ENCODE peak calls at places on chromosome 1, in ten cellular contexts. One of them, this sample, is unnamed.
A peak's percentile ranks its signal among the peaks of the same experiment; 100 is the strongest.

GRCh38 chr1:29500041-29500440 is 263.7 kb downstream of the PTPRU start:
- DNase-seq in pancreas: no peak
- DNase-seq in CD8-positive, alpha-beta T cell: no peak
- DNase-seq in breast epithelium: no peak
- DNase-seq in ovary: no peak
- DNase-seq in brain microvascular endothelial cell: no peak
- DNase-seq in fibroblast of lung: no peak
- DNase-seq in upper lobe of left lung: no peak
- DNase-seq in GM23338: no peak
- DNase-seq in tibial nerve: no peak
- DNase-seq in this sample: no peak

GRCh38 chr1:199242601-199243000 is 603.8 kb downstream of the PTPRC start:
- DNase-seq in upper lobe of left lung: no peak
- DNase-seq in pancreas: no peak
- DNase-seq in CD8-positive, alpha-beta T cell: no peak
- DNase-seq in breast epithelium: no peak
- DNase-seq in fibroblast of lung: no peak
- DNase-seq in GM23338: no peak
- DNase-seq in tibial nerve: no peak
- DNase-seq in ovary: no peak
- DNase-seq in brain microvascular endothelial cell: no peak
- DNase-seq in this sample: no peak

GRCh38 chr1:168266644-168267186 is 14.0 kb upstream of the TBX19 start:
- DNase-seq in ovary: no peak
- DNase-seq in upper lobe of left lung: no peak
- DNase-seq in breast epithelium: no peak
- DNase-seq in pancreas: no peak
- DNase-seq in brain microvascular endothelial cell: no peak
- DNase-seq in fibroblast of lung: no peak
- DNase-seq in tibial nerve: no peak
- DNase-seq in CD8-positive, alpha-beta T cell: no peak
- DNase-seq in GM23338: no peak
- DNase-seq in this sample: no peak

GRCh38 chr1:220685879-220686278 is 4.3 kb upstream of the C1orf115 start:
- DNase-seq in breast epithelium: no peak
- DNase-seq in brain microvascular endothelial cell: no peak
- DNase-seq in ovary: no peak
- DNase-seq in tibial nerve: no peak
- DNase-seq in upper lobe of left lung: no peak
- DNase-seq in CD8-positive, alpha-beta T cell: no peak
- DNase-seq in GM23338: peak; percentile 66
- DNase-seq in fibroblast of lung: no peak
- DNase-seq in pancreas: no peak
- DNase-seq in this sample: no peak

GRCh38 chr1:17851075-17851474 is 95.9 kb downstream of the ACTL8 start:
- DNase-seq in breast epithelium: no peak
- DNase-seq in pancreas: no peak
- DNase-seq in upper lobe of left lung: no peak
- DNase-seq in brain microvascular endothelial cell: no peak
- DNase-seq in ovary: no peak
- DNase-seq in tibial nerve: no peak
- DNase-seq in GM23338: no peak
- DNase-seq in CD8-positive, alpha-beta T cell: no peak
- DNase-seq in fibroblast of lung: no peak
- DNase-seq in this sample: no peak

GRCh38 chr1:9235123-9235513 is 544 bp downstream of the H6PD start:
- DNase-seq in brain microvascular endothelial cell: peak; percentile 47
- DNase-seq in fibroblast of lung: peak; percentile 56
- DNase-seq in GM23338: peak; percentile 71
- DNase-seq in upper lobe of left lung: peak; percentile 38
- DNase-seq in tibial nerve: peak; percentile 41
- DNase-seq in ovary: peak; percentile 57
- DNase-seq in breast epithelium: no peak
- DNase-seq in pancreas: no peak
- DNase-seq in CD8-positive, alpha-beta T cell: no peak
- DNase-seq in this sample: no peak

GRCh38 chr1:232657426-232657825 is 27.5 kb upstream of the SIPA1L2 start:
- DNase-seq in upper lobe of left lung: no peak
- DNase-seq in brain microvascular endothelial cell: no peak
- DNase-seq in pancreas: no peak
- DNase-seq in ovary: no peak
- DNase-seq in CD8-positive, alpha-beta T cell: no peak
- DNase-seq in fibroblast of lung: no peak
- DNase-seq in GM23338: no peak
- DNase-seq in breast epithelium: no peak
- DNase-seq in tibial nerve: no peak
- DNase-seq in this sample: no peak

GRCh38 chr1:29633271-29633615 is 396.9 kb downstream of the PTPRU start:
- DNase-seq in breast epithelium: no peak
- DNase-seq in GM23338: no peak
- DNase-seq in fibroblast of lung: no peak
- DNase-seq in pancreas: no peak
- DNase-seq in tibial nerve: no peak
- DNase-seq in brain microvascular endothelial cell: no peak
- DNase-seq in ovary: no peak
- DNase-seq in CD8-positive, alpha-beta T cell: no peak
- DNase-seq in upper lobe of left lung: no peak
- DNase-seq in this sample: no peak

GRCh38 chr1:88678405-88678804 is 5.7 kb upstream of the PKN2 start:
- DNase-seq in CD8-positive, alpha-beta T cell: no peak
- DNase-seq in pancreas: no peak
- DNase-seq in ovary: no peak
- DNase-seq in brain microvascular endothelial cell: no peak
- DNase-seq in upper lobe of left lung: no peak
- DNase-seq in GM23338: no peak
- DNase-seq in fibroblast of lung: no peak
- DNase-seq in tibial nerve: no peak
- DNase-seq in breast epithelium: no peak
- DNase-seq in this sample: no peak

GRCh38 chr1:227785094-227785811 is 30.2 kb upstream of the PRSS38 start:
- DNase-seq in fibroblast of lung: no peak
- DNase-seq in GM23338: no peak
- DNase-seq in CD8-positive, alpha-beta T cell: no peak
- DNase-seq in breast epithelium: peak; percentile 14
- DNase-seq in upper lobe of left lung: no peak
- DNase-seq in ovary: no peak
- DNase-seq in tibial nerve: no peak
- DNase-seq in brain microvascular endothelial cell: no peak
- DNase-seq in pancreas: no peak
- DNase-seq in this sample: no peak

GRCh38 chr1:245687636-245688535 is 533.1 kb downstream of the KIF26B start:
- DNase-seq in ovary: no peak
- DNase-seq in upper lobe of left lung: no peak
- DNase-seq in breast epithelium: no peak
- DNase-seq in tibial nerve: no peak
- DNase-seq in pancreas: no peak
- DNase-seq in fibroblast of lung: peak; percentile 36
- DNase-seq in CD8-positive, alpha-beta T cell: no peak
- DNase-seq in brain microvascular endothelial cell: no peak
- DNase-seq in GM23338: peak; percentile 69
- DNase-seq in this sample: no peak

GRCh38 chr1:20786310-20787099 is 602 bp downstream of the HP1BP3 start:
- DNase-seq in ovary: peak; percentile 95
- DNase-seq in brain microvascular endothelial cell: peak; percentile 86
- DNase-seq in GM23338: peak; percentile 97
- DNase-seq in pancreas: peak; percentile 96
- DNase-seq in upper lobe of left lung: peak; percentile 95
- DNase-seq in CD8-positive, alpha-beta T cell: peak; percentile 94
- DNase-seq in breast epithelium: peak; percentile 88
- DNase-seq in fibroblast of lung: peak; percentile 94
- DNase-seq in tibial nerve: peak; percentile 85
- DNase-seq in this sample: peak; percentile 98

GRCh38 chr1:196890668-196891067 is 2.8 kb downstream of the CFHR4 start:
- DNase-seq in CD8-positive, alpha-beta T cell: no peak
- DNase-seq in brain microvascular endothelial cell: no peak
- DNase-seq in breast epithelium: no peak
- DNase-seq in pancreas: no peak
- DNase-seq in GM23338: no peak
- DNase-seq in tibial nerve: no peak
- DNase-seq in upper lobe of left lung: no peak
- DNase-seq in ovary: no peak
- DNase-seq in fibroblast of lung: no peak
- DNase-seq in this sample: no peak
- H3K4me3 ChIP-seq in CD8-positive, alpha-beta T cell: no peak overlapping the region
- H3K4me3 ChIP-seq in brain microvascular endothelial cell: no peak overlapping the region
- H3K4me3 ChIP-seq in breast epithelium: no peak overlapping the region
- H3K4me3 ChIP-seq in pancreas: no peak overlapping the region
- H3K4me3 ChIP-seq in GM23338: no peak overlapping the region
- H3K4me3 ChIP-seq in tibial nerve: no peak overlapping the region
- H3K4me3 ChIP-seq in upper lobe of left lung: no peak overlapping the region
- H3K4me3 ChIP-seq in ovary: no peak overlapping the region
- H3K4me3 ChIP-seq in fibroblast of lung: no peak overlapping the region
- H3K4me3 ChIP-seq in this sample: no peak overlapping the region

GRCh38 chr1:31957701-31958674 is 19.8 kb upstream of the PTP4A2 start:
- DNase-seq in brain microvascular endothelial cell: no peak
- DNase-seq in CD8-positive, alpha-beta T cell: peak; percentile 33
- DNase-seq in ovary: no peak
- DNase-seq in breast epithelium: no peak
- DNase-seq in pancreas: no peak
- DNase-seq in GM23338: no peak
- DNase-seq in tibial nerve: peak; percentile 43
- DNase-seq in upper lobe of left lung: peak; percentile 52
- DNase-seq in fibroblast of lung: no peak
- DNase-seq in this sample: peak; percentile 50

GRCh38 chr1:31952825-31953220 is 14.7 kb upstream of the PTP4A2 start:
- DNase-seq in pancreas: no peak
- DNase-seq in CD8-positive, alpha-beta T cell: no peak
- DNase-seq in brain microvascular endothelial cell: no peak
- DNase-seq in breast epithelium: no peak
- DNase-seq in upper lobe of left lung: no peak
- DNase-seq in fibroblast of lung: no peak
- DNase-seq in tibial nerve: no peak
- DNase-seq in ovary: no peak
- DNase-seq in GM23338: no peak
- DNase-seq in this sample: no peak

GRCh38 chr1:31954607-31955283 is 16.6 kb upstream of the PTP4A2 start:
- DNase-seq in breast epithelium: peak; percentile 83
- DNase-seq in CD8-positive, alpha-beta T cell: no peak
- DNase-seq in GM23338: no peak
- DNase-seq in upper lobe of left lung: peak; percentile 97
- DNase-seq in ovary: peak; percentile 95
- DNase-seq in pancreas: peak; percentile 39
- DNase-seq in tibial nerve: peak; percentile 90
- DNase-seq in brain microvascular endothelial cell: peak; percentile 96
- DNase-seq in fibroblast of lung: peak; percentile 99
- DNase-seq in this sample: peak; percentile 47

GRCh38 chr1:31959521-31959920 is 21.4 kb upstream of the PTP4A2 start:
- DNase-seq in pancreas: no peak
- DNase-seq in tibial nerve: no peak
- DNase-seq in upper lobe of left lung: no peak
- DNase-seq in GM23338: no peak
- DNase-seq in brain microvascular endothelial cell: no peak
- DNase-seq in fibroblast of lung: no peak
- DNase-seq in ovary: no peak
- DNase-seq in CD8-positive, alpha-beta T cell: no peak
- DNase-seq in breast epithelium: no peak
- DNase-seq in this sample: no peak

DNA sequence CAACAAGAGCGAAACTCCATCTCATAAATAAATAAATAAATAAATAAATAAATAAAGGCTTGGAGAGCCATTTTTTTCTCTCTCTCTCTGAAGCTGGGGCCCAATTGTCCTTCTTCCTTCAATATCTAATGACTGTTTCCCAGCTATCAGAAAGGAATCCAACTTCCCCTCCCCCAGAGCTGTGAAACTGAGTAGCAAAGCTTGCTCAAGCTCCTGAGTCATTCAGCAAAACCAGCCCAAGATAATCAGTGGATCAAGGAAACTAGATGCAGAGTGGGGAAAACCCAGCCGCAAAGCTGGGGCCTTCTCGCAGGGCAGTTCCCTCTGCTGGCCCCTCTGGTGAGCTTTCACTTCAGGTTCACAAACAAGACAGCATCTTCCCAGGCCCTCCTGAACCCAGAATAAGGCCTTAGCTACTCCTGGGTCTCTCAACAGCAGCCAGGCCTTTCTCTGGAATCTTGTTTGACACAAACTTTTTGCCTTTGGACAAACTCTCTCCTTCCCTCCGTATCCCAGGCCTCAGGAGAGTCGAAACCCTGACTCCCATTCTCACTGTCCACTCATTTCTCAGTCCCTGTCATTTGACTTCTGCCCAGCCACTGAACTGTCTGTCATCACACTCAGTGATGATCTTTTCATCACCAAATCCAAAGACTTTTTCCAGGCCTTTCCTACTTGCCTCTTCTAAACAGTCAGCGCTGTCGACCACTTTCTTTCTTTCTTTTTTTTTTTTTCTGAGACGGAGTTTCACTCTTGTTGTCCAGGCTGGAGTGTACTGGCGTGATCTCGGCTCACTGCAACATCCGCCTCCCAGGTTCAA is 18.0 kb upstream of the PTP4A2 start:
- DNase-seq in brain microvascular endothelial cell: peak; percentile 100
- DNase-seq in GM23338: peak; percentile 68
- DNase-seq in upper lobe of left lung: peak; percentile 96
- DNase-seq in fibroblast of lung: peak; percentile 100
- DNase-seq in CD8-positive, alpha-beta T cell: peak; percentile 73
- DNase-seq in tibial nerve: peak; percentile 94
- DNase-seq in breast epithelium: peak; percentile 81
- DNase-seq in pancreas: peak; percentile 41
- DNase-seq in ovary: peak; percentile 91
- DNase-seq in this sample: peak; percentile 82
- TF ChIP-seq CTCF in brain microvascular endothelial cell: peak; percentile 70
- TF ChIP-seq CTCF in GM23338: peak; percentile 25
- TF ChIP-seq CTCF in upper lobe of left lung: peak; percentile 56
- TF ChIP-seq CTCF in fibroblast of lung: peak; percentile 51
- TF ChIP-seq CTCF in CD8-positive, alpha-beta T cell: no peak
- TF ChIP-seq CTCF in tibial nerve: peak; percentile 13
- TF ChIP-seq CTCF in breast epithelium: peak; percentile 21
- TF ChIP-seq CTCF in pancreas: no peak
- TF ChIP-seq CTCF in ovary: peak; percentile 40
- TF ChIP-seq CTCF in this sample: peak; percentile 31

GRCh38 chr1:153669606-153670005 is 1.2 kb downstream of the ILF2 start:
- DNase-seq in GM23338: no peak
- DNase-seq in breast epithelium: no peak
- DNase-seq in CD8-positive, alpha-beta T cell: no peak
- DNase-seq in pancreas: no peak
- DNase-seq in upper lobe of left lung: no peak
- DNase-seq in brain microvascular endothelial cell: no peak
- DNase-seq in tibial nerve: no peak
- DNase-seq in fibroblast of lung: no peak
- DNase-seq in ovary: no peak
- DNase-seq in this sample: no peak
- H3K36me3 ChIP-seq in GM23338: peaks cover 51% of the 10 kb centered on the region
- H3K36me3 ChIP-seq in breast epithelium: peaks cover under 1% of the 10 kb centered on the region
- H3K36me3 ChIP-seq in CD8-positive, alpha-beta T cell: peaks cover 41% of the 10 kb centered on the region
- H3K36me3 ChIP-seq in pancreas: peaks cover 4% of the 10 kb centered on the region
- H3K36me3 ChIP-seq in upper lobe of left lung: peaks cover 42% of the 10 kb centered on the region
- H3K36me3 ChIP-seq in brain microvascular endothelial cell: peaks cover 49% of the 10 kb centered on the region
- H3K36me3 ChIP-seq in tibial nerve: peaks cover 32% of the 10 kb centered on the region
- H3K36me3 ChIP-seq in fibroblast of lung: peaks cover 14% of the 10 kb centered on the region
- H3K36me3 ChIP-seq in ovary: no peaks in the 10 kb centered on the region
- H3K36me3 ChIP-seq in this sample: peaks cover 16% of the 10 kb centered on the region

DNA sequence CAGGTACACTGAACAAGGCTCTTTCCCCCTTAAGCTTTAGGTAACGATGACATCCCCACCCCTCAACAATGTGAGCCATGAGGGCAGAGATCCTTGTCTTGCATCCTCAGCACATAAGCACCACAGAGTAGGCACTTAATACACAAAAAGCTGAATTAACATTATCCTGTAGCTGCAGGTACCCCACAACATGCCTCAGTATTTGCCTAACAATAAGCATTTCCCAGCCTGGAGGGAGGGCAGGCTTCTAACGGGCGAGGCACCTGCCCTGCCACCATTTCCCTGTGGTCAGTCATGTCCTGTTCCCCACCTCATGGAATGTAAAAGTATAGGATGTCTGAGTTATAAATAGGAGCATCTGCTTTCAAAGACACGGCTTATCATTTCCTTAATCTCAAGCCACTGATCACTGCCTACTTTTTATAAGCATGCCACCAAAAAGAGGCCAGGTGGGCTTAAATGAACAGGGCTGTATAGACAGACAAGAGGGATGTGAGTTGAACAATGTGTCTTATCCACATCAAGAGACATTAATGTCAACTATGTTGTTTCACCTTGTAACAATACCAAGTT is 3.4 kb downstream of the CAPZB start:
- DNase-seq in CD8-positive, alpha-beta T cell: no peak
- DNase-seq in GM23338: peak; percentile 78
- DNase-seq in fibroblast of lung: no peak
- DNase-seq in upper lobe of left lung: no peak
- DNase-seq in brain microvascular endothelial cell: no peak
- DNase-seq in ovary: no peak
- DNase-seq in breast epithelium: no peak
- DNase-seq in tibial nerve: no peak
- DNase-seq in pancreas: no peak
- DNase-seq in this sample: no peak
- H3K4me3 ChIP-seq in CD8-positive, alpha-beta T cell: peak overlapping the region; percentile 5
- H3K4me3 ChIP-seq in GM23338: peak overlapping the region; percentile 97
- H3K4me3 ChIP-seq in fibroblast of lung: no peak overlapping the region
- H3K4me3 ChIP-seq in upper lobe of left lung: no peak overlapping the region
- H3K4me3 ChIP-seq in brain microvascular endothelial cell: peak overlapping the region; percentile 5
- H3K4me3 ChIP-seq in ovary: no peak overlapping the region
- H3K4me3 ChIP-seq in breast epithelium: no peak overlapping the region
- H3K4me3 ChIP-seq in tibial nerve: no peak overlapping the region
- H3K4me3 ChIP-seq in pancreas: no peak overlapping the region
- H3K4me3 ChIP-seq in this sample: no peak overlapping the region

This sample was measured in GM06990.